ENCODE peak calls at places on chromosome 10, in five cellular contexts. G, J, O, F and Y are unnamed samples.

GRCh38 chr10:17617031-17617911 is at the start of gene HACD1:
- DNase-seq in J (peak), O (peak), F (peak), G (peak), Y (no peak)

GRCh38 chr10:78623577-78624215 is 445.1 kb upstream of the ZMIZ1 start:
- DNase-seq in F (no peak), G (no peak), O (no peak), J (no peak), Y (no peak)

GRCh38 chr10:102492983-102493382 is 9.5 kb downstream of the ACTR1A start:
- DNase-seq in G (no peak), O (no peak), J (no peak), F (no peak), Y (no peak)

GRCh38 chr10:124619195-124619594 is 125.0 kb downstream of the FAM53B start:
- DNase-seq in J (no peak), G (no peak), F (no peak), O (no peak), Y (no peak)

GRCh38 chr10:132631348-132631735 is 93.8 kb downstream of the INPP5A start:
- DNase-seq in J (no peak), G (no peak), O (no peak), F (no peak), Y (no peak)

GRCh38 chr10:114043532-114044250 is at the start of gene ADRB1:
- DNase-seq in F (no peak), G (peak), J (peak), O (peak), Y (no peak)

GRCh38 chr10:59126277-59126676 is 50.2 kb upstream of the PHYHIPL start:
- DNase-seq in G (no peak), O (no peak), F (no peak), J (no peak), Y (no peak)

GRCh38 chr10:31961264-31961663 is 32.6 kb upstream of the ARHGAP12 start:
- DNase-seq in O (no peak), J (no peak), G (no peak), F (no peak), Y (no peak)

GRCh38 chr10:124354411-124355382 is 64.0 kb downstream of the OAT start:
- DNase-seq in O (peak), F (no peak), J (peak), G (no peak), Y (peak)

GRCh38 chr10:3091346-3091787 is 24.0 kb downstream of the PFKP start:
- DNase-seq in J (no peak), G (no peak), F (no peak), O (no peak), Y (no peak)

GRCh38 chr10:68052463-68052862 is 22.6 kb downstream of the HERC4 start:
- DNase-seq in F (no peak), G (no peak), O (no peak), J (no peak), Y (no peak)

GRCh38 chr10:5775705-5776104 is 37.5 kb downstream of the GDI2 start:
- DNase-seq in J (no peak), F (no peak), G (no peak), O (no peak), Y (no peak)

GRCh38 chr10:61356342-61356741 is 96.8 kb downstream of the TMEM26 start:
- DNase-seq in G (no peak), O (no peak), F (no peak), J (no peak), Y (no peak)

GRCh38 chr10:42953684-42954674 is 122.9 kb upstream of the RET start:
- DNase-seq in J (no peak), O (no peak), G (no peak), F (no peak), Y (no peak)

GRCh38 chr10:120436431-120437142 is 20.4 kb upstream of the PLPP4 start:
- DNase-seq in F (no peak), J (no peak), G (no peak), O (peak), Y (no peak)

GRCh38 chr10:102404361-102405107 is 9.0 kb downstream of the NFKB2 start:
- DNase-seq in F (no peak), O (no peak), G (no peak), J (no peak), Y (no peak)

GRCh38 chr10:114714281-114714741 is 56.2 kb upstream of the ABLIM1 start:
- DNase-seq in G (no peak), F (no peak), J (peak), O (no peak), Y (no peak)

GRCh38 chr10:101464518-101465085 is 110.6 kb downstream of the BTRC start:
- DNase-seq in J (no peak), O (no peak), F (no peak), G (no peak), Y (no peak)

GRCh38 chr10:43955978-43956377 is 307.3 kb upstream of the ZNF32 start:
- DNase-seq in J (no peak), F (no peak), G (no peak), O (no peak), Y (no peak)

GRCh38 chr10:42149027-42149700 is 489.2 kb downstream of the ZNF33B start:
- DNase-seq in F (no peak), O (no peak), J (no peak), G (no peak), Y (no peak)

GRCh38 chr10:67815571-67816059 is 22.4 kb downstream of the DNAJC12 start:
- DNase-seq in G (no peak), F (no peak), J (no peak), O (no peak), Y (no peak)